ENCODE peak calls at places on chromosomes 16 and 17, in four cellular contexts. B, N, M and T are unnamed samples.

GRCh38 chr16:54099627-54100026 is 187.0 kb downstream of the IRX3 start:
- DNase-seq in B (no peak), N (no peak), M (no peak), T (no peak)

GRCh38 chr17:41801374-41802062 is 10.2 kb downstream of the P3H4 start:
- DNase-seq in B (peak), N (peak), M (peak), T (peak)

GRCh38 chr16:85140455-85141012 is 28.3 kb upstream of the CIBAR2 start:
- DNase-seq in B (no peak), N (no peak), M (no peak), T (no peak)

GRCh38 chr17:549197-550040 is 165.2 kb downstream of the VPS53 start:
- DNase-seq in B (no peak), N (no peak), M (no peak), T (no peak)

GRCh38 chr17:63701477-63702222 is 1.7 kb upstream of the LIMD2 start:
- DNase-seq in B (no peak), N (no peak), M (no peak), T (no peak)

GRCh38 chr16:89646906-89647305 is 10.6 kb downstream of the CHMP1A start:
- DNase-seq in B (no peak), N (no peak), M (no peak), T (no peak)

GRCh38 chr17:43578699-43579569 is 32.8 kb upstream of the ETV4 start:
- DNase-seq in B (no peak), N (no peak), M (peak), T (peak)

GRCh38 chr17:81057079-81057730 is 22.3 kb downstream of the BAIAP2 start:
- DNase-seq in B (peak), N (no peak), M (no peak), T (no peak)

GRCh38 chr16:57306676-57307341 is 22.3 kb upstream of the PLLP start:
- DNase-seq in B (no peak), N (no peak), M (no peak), T (no peak)

GRCh38 chr16:76796431-76796830 is 394.6 kb upstream of the MON1B start:
- DNase-seq in B (no peak), N (no peak), M (no peak), T (no peak)

GRCh38 chr16:928526-928925 is 42.3 kb downstream of the LMF1 start:
- DNase-seq in B (no peak), N (no peak), M (no peak), T (no peak)

GRCh38 chr17:7014995-7015586 is 2.7 kb downstream of the RNASEK start:
- DNase-seq in B (peak), N (no peak), M (no peak), T (peak)
- TF ChIP-seq POLR2A in B (no peak), N (no peak), M (no peak), T (peak)

GRCh38 chr17:17280613-17281549 is at the start of gene COPS3:
- DNase-seq in B (peak), N (peak), M (peak), T (peak)
- TF ChIP-seq POLR2A in B (no peak), N (peak), M (no peak), T (peak)

DNA sequence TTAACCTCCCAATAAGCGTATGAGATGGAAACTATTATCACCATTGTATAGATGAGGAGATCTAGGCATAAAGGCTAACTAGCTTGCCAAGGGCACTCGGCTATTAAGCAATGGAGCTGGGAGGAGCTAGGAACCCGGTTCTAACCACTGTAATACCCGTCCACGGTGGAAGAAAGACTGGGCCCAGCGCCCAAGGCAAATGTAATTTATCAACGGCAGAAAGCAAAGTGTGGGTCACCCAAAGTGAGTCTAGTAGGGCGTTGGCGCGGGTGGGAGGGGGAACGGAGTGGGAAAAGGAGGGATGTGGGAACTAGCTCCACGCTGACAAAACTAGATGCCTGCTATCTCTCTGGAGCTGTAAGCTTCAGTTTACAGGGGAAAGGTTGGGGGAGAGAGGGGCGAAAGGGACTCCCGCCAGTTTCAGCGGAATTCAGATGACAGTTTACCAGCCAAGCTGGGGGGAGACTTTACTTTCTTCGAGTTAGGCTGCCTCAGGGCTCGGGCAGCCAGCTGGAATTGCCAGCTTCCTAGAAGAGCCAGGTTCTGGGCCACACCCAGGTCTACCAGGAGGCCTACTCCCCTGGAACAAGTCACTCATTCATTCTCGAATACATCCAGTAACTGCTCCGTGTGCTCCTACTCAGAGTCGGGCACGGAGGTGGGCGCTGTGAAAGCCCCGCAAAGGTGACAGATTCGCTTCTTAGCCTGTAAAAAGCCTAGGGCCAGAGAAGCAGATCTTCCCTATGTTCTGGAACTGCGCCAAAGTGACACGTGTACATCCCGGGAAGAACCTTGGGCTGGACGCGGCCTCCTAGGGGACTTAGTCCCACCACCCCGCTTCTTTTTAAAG is 837 bp downstream of the LRRC59 start:
- DNase-seq in B (peak), N (no peak), M (peak), T (peak)
- TF ChIP-seq POLR2A in B (no peak), N (no peak), M (no peak), T (peak)

GRCh38 chr17:49180303-49180702 is 30.1 kb downstream of the GNGT2 start:
- DNase-seq in B (peak), N (peak), M (peak), T (peak)

GRCh38 chr17:49180998-49181635 is 29.3 kb downstream of the GNGT2 start:
- DNase-seq in B (no peak), N (no peak), M (no peak), T (no peak)

GRCh38 chr17:49183801-49184200 is 26.6 kb downstream of the GNGT2 start:
- DNase-seq in B (no peak), N (no peak), M (no peak), T (no peak)

GRCh38 chr17:49187301-49187700 is 23.1 kb downstream of the GNGT2 start:
- DNase-seq in B (no peak), N (no peak), M (no peak), T (no peak)

DNA sequence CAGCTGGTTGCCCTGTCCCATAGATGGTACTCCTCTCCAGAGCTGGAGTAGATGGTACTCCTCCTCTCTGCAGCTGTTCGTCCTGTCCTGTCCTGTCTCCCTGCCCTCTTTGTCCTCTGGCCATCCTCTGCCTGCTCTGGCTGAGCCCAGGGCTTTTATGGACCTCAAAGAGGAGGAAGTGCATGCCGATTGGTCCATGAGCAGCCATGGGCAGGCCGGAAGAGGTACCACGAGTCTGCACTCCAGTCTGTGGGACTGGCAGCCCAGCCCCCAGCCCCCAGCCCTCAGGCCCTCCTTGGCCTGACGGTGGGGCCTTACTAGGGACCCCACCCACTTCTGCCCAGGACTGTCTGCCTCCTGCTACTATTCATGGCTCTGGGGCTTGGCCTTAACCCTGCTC is 27.0 kb downstream of the GNGT2 start:
- DNase-seq in B (no peak), N (no peak), M (no peak), T (no peak)
- TF ChIP-seq POLR2A in B (no peak), N (no peak), M (no peak), T (no peak)

GRCh38 chr17:65099941-65100315 is 37.2 kb upstream of the RGS9 start:
- DNase-seq in B (peak), N (peak), M (no peak), T (no peak)

GRCh38 chr17:65102235-65102634 is 34.9 kb upstream of the RGS9 start:
- DNase-seq in B (no peak), N (no peak), M (no peak), T (no peak)

GRCh38 chr17:65101371-65101770 is 35.8 kb upstream of the RGS9 start:
- DNase-seq in B (no peak), N (no peak), M (no peak), T (no peak)

GRCh38 chr17:65099475-65099874 is 37.7 kb upstream of the RGS9 start:
- DNase-seq in B (no peak), N (no peak), M (no peak), T (no peak)

GRCh38 chr17:65100316-65101140 is 36.6 kb upstream of the RGS9 start:
- DNase-seq in B (peak), N (peak), M (peak), T (peak)
- TF ChIP-seq POLR2A in B (no peak), N (no peak), M (no peak), T (peak)

DNA sequence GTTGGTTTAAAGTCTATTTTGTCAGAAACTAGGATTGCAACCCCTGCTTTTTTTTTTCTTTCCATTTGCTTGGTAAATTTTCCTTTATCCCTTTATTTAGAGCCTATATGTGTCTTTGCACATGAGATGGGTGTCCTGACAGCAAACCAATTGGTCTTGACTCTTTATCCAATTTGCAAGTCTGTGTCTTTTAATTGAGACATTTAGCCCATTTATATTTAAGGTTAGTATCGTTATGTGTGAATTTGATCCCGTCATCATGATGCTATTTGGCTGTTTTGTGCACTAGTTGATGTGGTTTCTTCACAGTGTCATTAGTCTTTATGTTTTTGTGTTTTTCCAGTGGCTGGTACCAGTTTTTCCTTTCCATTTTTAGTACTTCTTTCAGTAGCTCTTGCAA is 127.7 kb upstream of the ZNF267 start:
- DNase-seq in B (no peak), N (no peak), M (no peak), T (no peak)
- TF ChIP-seq POLR2A in B (no peak), N (no peak), M (no peak), T (no peak)

GRCh38 chr17:40443988-40444899 is 994 bp downstream of the IGFBP4 start:
- DNase-seq in B (no peak), N (no peak), M (no peak), T (no peak)
- TF ChIP-seq POLR2A in B (no peak), N (no peak), M (no peak), T (no peak)